ENCODE peak calls at places on chromosome 9, in seven cellular contexts. One of them, this sample, is unnamed.

GRCh38 chr9:81314525-81314924 is 374.8 kb downstream of the TLE1 start:
- DNase-seq in A673: no peak
- DNase-seq in stimulated activated CD4-positive, alpha-beta T cell treated with anti-CD3 and anti-CD28 coated beads, Interleukin-1b, Interleukin-23, amount 100 ng/mL, for 24 hours: no peak
- DNase-seq in neural crest cell: no peak
- DNase-seq in naive thymus-derived CD4-positive, alpha-beta T cell: no peak
- DNase-seq in activated CD4-positive, alpha-beta memory T cell treated with anti-CD3 and anti-CD28 coated beads for 36 hours: no peak
- DNase-seq in T-cell: no peak
- DNase-seq in this sample: no peak

GRCh38 chr9:2019723-2020122 is 4.6 kb downstream of the SMARCA2 start:
- DNase-seq in A673: no peak
- DNase-seq in stimulated activated CD4-positive, alpha-beta T cell treated with anti-CD3 and anti-CD28 coated beads, Interleukin-1b, Interleukin-23, amount 100 ng/mL, for 24 hours: no peak
- DNase-seq in neural crest cell: no peak
- DNase-seq in naive thymus-derived CD4-positive, alpha-beta T cell: no peak
- DNase-seq in activated CD4-positive, alpha-beta memory T cell treated with anti-CD3 and anti-CD28 coated beads for 36 hours: no peak
- DNase-seq in T-cell: no peak
- DNase-seq in this sample: no peak

GRCh38 chr9:123434619-123435240 is 78.7 kb downstream of the CRB2 start:
- DNase-seq in A673: no peak
- DNase-seq in stimulated activated CD4-positive, alpha-beta T cell treated with anti-CD3 and anti-CD28 coated beads, Interleukin-1b, Interleukin-23, amount 100 ng/mL, for 24 hours: no peak
- DNase-seq in neural crest cell: no peak
- DNase-seq in naive thymus-derived CD4-positive, alpha-beta T cell: no peak
- DNase-seq in activated CD4-positive, alpha-beta memory T cell treated with anti-CD3 and anti-CD28 coated beads for 36 hours: no peak
- DNase-seq in T-cell: no peak
- DNase-seq in this sample: no peak

GRCh38 chr9:81825831-81826540 is 102.2 kb upstream of the SPATA31D4 start:
- DNase-seq in A673: peak
- DNase-seq in stimulated activated CD4-positive, alpha-beta T cell treated with anti-CD3 and anti-CD28 coated beads, Interleukin-1b, Interleukin-23, amount 100 ng/mL, for 24 hours: no peak
- DNase-seq in neural crest cell: no peak
- DNase-seq in naive thymus-derived CD4-positive, alpha-beta T cell: no peak
- DNase-seq in activated CD4-positive, alpha-beta memory T cell treated with anti-CD3 and anti-CD28 coated beads for 36 hours: no peak
- DNase-seq in T-cell: no peak
- DNase-seq in this sample: no peak

GRCh38 chr9:94952553-94953373 is 226.3 kb downstream of the AOPEP start:
- DNase-seq in A673: no peak
- DNase-seq in stimulated activated CD4-positive, alpha-beta T cell treated with anti-CD3 and anti-CD28 coated beads, Interleukin-1b, Interleukin-23, amount 100 ng/mL, for 24 hours: no peak
- DNase-seq in neural crest cell: no peak
- DNase-seq in naive thymus-derived CD4-positive, alpha-beta T cell: peak
- DNase-seq in activated CD4-positive, alpha-beta memory T cell treated with anti-CD3 and anti-CD28 coated beads for 36 hours: peak
- DNase-seq in T-cell: no peak
- DNase-seq in this sample: no peak

GRCh38 chr9:16705121-16705604 is 165.3 kb downstream of the BNC2 start:
- DNase-seq in A673: peak
- DNase-seq in stimulated activated CD4-positive, alpha-beta T cell treated with anti-CD3 and anti-CD28 coated beads, Interleukin-1b, Interleukin-23, amount 100 ng/mL, for 24 hours: no peak
- DNase-seq in neural crest cell: peak
- DNase-seq in naive thymus-derived CD4-positive, alpha-beta T cell: no peak
- DNase-seq in activated CD4-positive, alpha-beta memory T cell treated with anti-CD3 and anti-CD28 coated beads for 36 hours: no peak
- DNase-seq in T-cell: no peak
- DNase-seq in this sample: no peak

GRCh38 chr9:136960938-136961275 is 8.8 kb downstream of the LCN12 start:
- DNase-seq in A673: no peak
- DNase-seq in stimulated activated CD4-positive, alpha-beta T cell treated with anti-CD3 and anti-CD28 coated beads, Interleukin-1b, Interleukin-23, amount 100 ng/mL, for 24 hours: no peak
- DNase-seq in neural crest cell: no peak
- DNase-seq in naive thymus-derived CD4-positive, alpha-beta T cell: no peak
- DNase-seq in activated CD4-positive, alpha-beta memory T cell treated with anti-CD3 and anti-CD28 coated beads for 36 hours: no peak
- DNase-seq in T-cell: no peak
- DNase-seq in this sample: no peak

GRCh38 chr9:77879344-77880089 is 152.1 kb downstream of the GNAQ start:
- DNase-seq in A673: no peak
- DNase-seq in stimulated activated CD4-positive, alpha-beta T cell treated with anti-CD3 and anti-CD28 coated beads, Interleukin-1b, Interleukin-23, amount 100 ng/mL, for 24 hours: no peak
- DNase-seq in neural crest cell: no peak
- DNase-seq in naive thymus-derived CD4-positive, alpha-beta T cell: no peak
- DNase-seq in activated CD4-positive, alpha-beta memory T cell treated with anti-CD3 and anti-CD28 coated beads for 36 hours: no peak
- DNase-seq in T-cell: no peak
- DNase-seq in this sample: no peak

GRCh38 chr9:2255128-2255527 is 240.0 kb downstream of the SMARCA2 start:
- DNase-seq in A673: no peak
- DNase-seq in stimulated activated CD4-positive, alpha-beta T cell treated with anti-CD3 and anti-CD28 coated beads, Interleukin-1b, Interleukin-23, amount 100 ng/mL, for 24 hours: no peak
- DNase-seq in neural crest cell: no peak
- DNase-seq in naive thymus-derived CD4-positive, alpha-beta T cell: no peak
- DNase-seq in activated CD4-positive, alpha-beta memory T cell treated with anti-CD3 and anti-CD28 coated beads for 36 hours: no peak
- DNase-seq in T-cell: no peak
- DNase-seq in this sample: no peak

GRCh38 chr9:31394040-31394473 is 990.4 kb upstream of the ACO1 start:
- DNase-seq in A673: peak
- DNase-seq in stimulated activated CD4-positive, alpha-beta T cell treated with anti-CD3 and anti-CD28 coated beads, Interleukin-1b, Interleukin-23, amount 100 ng/mL, for 24 hours: no peak
- DNase-seq in neural crest cell: no peak
- DNase-seq in naive thymus-derived CD4-positive, alpha-beta T cell: no peak
- DNase-seq in activated CD4-positive, alpha-beta memory T cell treated with anti-CD3 and anti-CD28 coated beads for 36 hours: no peak
- DNase-seq in T-cell: no peak
- DNase-seq in this sample: no peak

GRCh38 chr9:108443741-108444140 is 412.0 kb downstream of the ACTL7B start:
- DNase-seq in A673: no peak
- DNase-seq in stimulated activated CD4-positive, alpha-beta T cell treated with anti-CD3 and anti-CD28 coated beads, Interleukin-1b, Interleukin-23, amount 100 ng/mL, for 24 hours: no peak
- DNase-seq in neural crest cell: no peak
- DNase-seq in naive thymus-derived CD4-positive, alpha-beta T cell: no peak
- DNase-seq in activated CD4-positive, alpha-beta memory T cell treated with anti-CD3 and anti-CD28 coated beads for 36 hours: no peak
- DNase-seq in T-cell: no peak
- DNase-seq in this sample: no peak

GRCh38 chr9:82764270-82764669 is 298.7 kb downstream of the RASEF start:
- DNase-seq in A673: no peak
- DNase-seq in stimulated activated CD4-positive, alpha-beta T cell treated with anti-CD3 and anti-CD28 coated beads, Interleukin-1b, Interleukin-23, amount 100 ng/mL, for 24 hours: no peak
- DNase-seq in neural crest cell: no peak
- DNase-seq in naive thymus-derived CD4-positive, alpha-beta T cell: no peak
- DNase-seq in activated CD4-positive, alpha-beta memory T cell treated with anti-CD3 and anti-CD28 coated beads for 36 hours: no peak
- DNase-seq in T-cell: no peak
- DNase-seq in this sample: no peak

GRCh38 chr9:38244971-38245370 is 147.5 kb upstream of the ALDH1B1 start:
- DNase-seq in A673: no peak
- DNase-seq in stimulated activated CD4-positive, alpha-beta T cell treated with anti-CD3 and anti-CD28 coated beads, Interleukin-1b, Interleukin-23, amount 100 ng/mL, for 24 hours: no peak
- DNase-seq in neural crest cell: no peak
- DNase-seq in naive thymus-derived CD4-positive, alpha-beta T cell: no peak
- DNase-seq in activated CD4-positive, alpha-beta memory T cell treated with anti-CD3 and anti-CD28 coated beads for 36 hours: no peak
- DNase-seq in T-cell: no peak
- DNase-seq in this sample: no peak

GRCh38 chr9:125089331-125089730 is 54.0 kb downstream of the SCAI start:
- DNase-seq in A673: no peak
- DNase-seq in stimulated activated CD4-positive, alpha-beta T cell treated with anti-CD3 and anti-CD28 coated beads, Interleukin-1b, Interleukin-23, amount 100 ng/mL, for 24 hours: no peak
- DNase-seq in neural crest cell: no peak
- DNase-seq in naive thymus-derived CD4-positive, alpha-beta T cell: no peak
- DNase-seq in activated CD4-positive, alpha-beta memory T cell treated with anti-CD3 and anti-CD28 coated beads for 36 hours: no peak
- DNase-seq in T-cell: no peak
- DNase-seq in this sample: no peak

GRCh38 chr9:94922098-94922607 is 195.7 kb downstream of the AOPEP start:
- DNase-seq in A673: peak
- DNase-seq in stimulated activated CD4-positive, alpha-beta T cell treated with anti-CD3 and anti-CD28 coated beads, Interleukin-1b, Interleukin-23, amount 100 ng/mL, for 24 hours: no peak
- DNase-seq in neural crest cell: no peak
- DNase-seq in naive thymus-derived CD4-positive, alpha-beta T cell: no peak
- DNase-seq in activated CD4-positive, alpha-beta memory T cell treated with anti-CD3 and anti-CD28 coated beads for 36 hours: no peak
- DNase-seq in T-cell: no peak
- DNase-seq in this sample: peak

GRCh38 chr9:137459147-137459600 is at the start of gene NSMF:
- DNase-seq in A673: peak
- DNase-seq in stimulated activated CD4-positive, alpha-beta T cell treated with anti-CD3 and anti-CD28 coated beads, Interleukin-1b, Interleukin-23, amount 100 ng/mL, for 24 hours: peak
- DNase-seq in neural crest cell: peak
- DNase-seq in naive thymus-derived CD4-positive, alpha-beta T cell: peak
- DNase-seq in activated CD4-positive, alpha-beta memory T cell treated with anti-CD3 and anti-CD28 coated beads for 36 hours: peak
- DNase-seq in T-cell: peak
- DNase-seq in this sample: peak

GRCh38 chr9:73216016-73216415 is 64.4 kb downstream of the ANXA1 start:
- DNase-seq in A673: peak
- DNase-seq in stimulated activated CD4-positive, alpha-beta T cell treated with anti-CD3 and anti-CD28 coated beads, Interleukin-1b, Interleukin-23, amount 100 ng/mL, for 24 hours: no peak
- DNase-seq in neural crest cell: no peak
- DNase-seq in naive thymus-derived CD4-positive, alpha-beta T cell: no peak
- DNase-seq in activated CD4-positive, alpha-beta memory T cell treated with anti-CD3 and anti-CD28 coated beads for 36 hours: no peak
- DNase-seq in T-cell: no peak
- DNase-seq in this sample: no peak

GRCh38 chr9:35042081-35042604 is 30.3 kb downstream of the VCP start:
- DNase-seq in A673: no peak
- DNase-seq in stimulated activated CD4-positive, alpha-beta T cell treated with anti-CD3 and anti-CD28 coated beads, Interleukin-1b, Interleukin-23, amount 100 ng/mL, for 24 hours: no peak
- DNase-seq in neural crest cell: no peak
- DNase-seq in naive thymus-derived CD4-positive, alpha-beta T cell: no peak
- DNase-seq in activated CD4-positive, alpha-beta memory T cell treated with anti-CD3 and anti-CD28 coated beads for 36 hours: no peak
- DNase-seq in T-cell: no peak
- DNase-seq in this sample: no peak

GRCh38 chr9:86754581-86754980 is 192.7 kb downstream of the GAS1 start:
- DNase-seq in A673: no peak
- DNase-seq in stimulated activated CD4-positive, alpha-beta T cell treated with anti-CD3 and anti-CD28 coated beads, Interleukin-1b, Interleukin-23, amount 100 ng/mL, for 24 hours: no peak
- DNase-seq in neural crest cell: no peak
- DNase-seq in naive thymus-derived CD4-positive, alpha-beta T cell: no peak
- DNase-seq in activated CD4-positive, alpha-beta memory T cell treated with anti-CD3 and anti-CD28 coated beads for 36 hours: no peak
- DNase-seq in T-cell: no peak
- DNase-seq in this sample: no peak

GRCh38 chr9:114394523-114395193 is 6.9 kb upstream of the AKNA start:
- DNase-seq in A673: no peak
- DNase-seq in stimulated activated CD4-positive, alpha-beta T cell treated with anti-CD3 and anti-CD28 coated beads, Interleukin-1b, Interleukin-23, amount 100 ng/mL, for 24 hours: no peak
- DNase-seq in neural crest cell: no peak
- DNase-seq in naive thymus-derived CD4-positive, alpha-beta T cell: no peak
- DNase-seq in activated CD4-positive, alpha-beta memory T cell treated with anti-CD3 and anti-CD28 coated beads for 36 hours: no peak
- DNase-seq in T-cell: no peak
- DNase-seq in this sample: no peak

GRCh38 chr9:88837731-88838130 is 153.5 kb upstream of the S1PR3 start:
- DNase-seq in A673: no peak
- DNase-seq in stimulated activated CD4-positive, alpha-beta T cell treated with anti-CD3 and anti-CD28 coated beads, Interleukin-1b, Interleukin-23, amount 100 ng/mL, for 24 hours: no peak
- DNase-seq in neural crest cell: no peak
- DNase-seq in naive thymus-derived CD4-positive, alpha-beta T cell: no peak
- DNase-seq in activated CD4-positive, alpha-beta memory T cell treated with anti-CD3 and anti-CD28 coated beads for 36 hours: no peak
- DNase-seq in T-cell: no peak
- DNase-seq in this sample: no peak

GRCh38 chr9:96874947-96875459 is 20.7 kb upstream of the ZNF782 start:
- DNase-seq in A673: peak
- DNase-seq in stimulated activated CD4-positive, alpha-beta T cell treated with anti-CD3 and anti-CD28 coated beads, Interleukin-1b, Interleukin-23, amount 100 ng/mL, for 24 hours: no peak
- DNase-seq in neural crest cell: no peak
- DNase-seq in naive thymus-derived CD4-positive, alpha-beta T cell: peak
- DNase-seq in activated CD4-positive, alpha-beta memory T cell treated with anti-CD3 and anti-CD28 coated beads for 36 hours: peak
- DNase-seq in T-cell: peak
- DNase-seq in this sample: no peak

GRCh38 chr9:5326893-5327548 is 12.7 kb downstream of the RLN1 start:
- DNase-seq in A673: no peak
- DNase-seq in stimulated activated CD4-positive, alpha-beta T cell treated with anti-CD3 and anti-CD28 coated beads, Interleukin-1b, Interleukin-23, amount 100 ng/mL, for 24 hours: no peak
- DNase-seq in neural crest cell: peak
- DNase-seq in naive thymus-derived CD4-positive, alpha-beta T cell: peak
- DNase-seq in activated CD4-positive, alpha-beta memory T cell treated with anti-CD3 and anti-CD28 coated beads for 36 hours: peak
- DNase-seq in T-cell: peak
- DNase-seq in this sample: no peak

GRCh38 chr9:27261517-27262211 is 35.3 kb downstream of the EQTN start:
- DNase-seq in A673: no peak
- DNase-seq in stimulated activated CD4-positive, alpha-beta T cell treated with anti-CD3 and anti-CD28 coated beads, Interleukin-1b, Interleukin-23, amount 100 ng/mL, for 24 hours: no peak
- DNase-seq in neural crest cell: no peak
- DNase-seq in naive thymus-derived CD4-positive, alpha-beta T cell: no peak
- DNase-seq in activated CD4-positive, alpha-beta memory T cell treated with anti-CD3 and anti-CD28 coated beads for 36 hours: no peak
- DNase-seq in T-cell: no peak
- DNase-seq in this sample: no peak

GRCh38 chr9:74666625-74667316 is 169.6 kb downstream of the RORB start:
- DNase-seq in A673: no peak
- DNase-seq in stimulated activated CD4-positive, alpha-beta T cell treated with anti-CD3 and anti-CD28 coated beads, Interleukin-1b, Interleukin-23, amount 100 ng/mL, for 24 hours: no peak
- DNase-seq in neural crest cell: no peak
- DNase-seq in naive thymus-derived CD4-positive, alpha-beta T cell: no peak
- DNase-seq in activated CD4-positive, alpha-beta memory T cell treated with anti-CD3 and anti-CD28 coated beads for 36 hours: no peak
- DNase-seq in T-cell: no peak
- DNase-seq in this sample: no peak

GRCh38 chr9:4382722-4383317 is 83.0 kb upstream of the GLIS3 start:
- DNase-seq in A673: peak
- DNase-seq in stimulated activated CD4-positive, alpha-beta T cell treated with anti-CD3 and anti-CD28 coated beads, Interleukin-1b, Interleukin-23, amount 100 ng/mL, for 24 hours: no peak
- DNase-seq in neural crest cell: peak
- DNase-seq in naive thymus-derived CD4-positive, alpha-beta T cell: peak
- DNase-seq in activated CD4-positive, alpha-beta memory T cell treated with anti-CD3 and anti-CD28 coated beads for 36 hours: no peak
- DNase-seq in T-cell: no peak
- DNase-seq in this sample: no peak

GRCh38 chr9:137181680-137182079 is 6.7 kb downstream of the ANAPC2 start:
- DNase-seq in A673: no peak
- DNase-seq in stimulated activated CD4-positive, alpha-beta T cell treated with anti-CD3 and anti-CD28 coated beads, Interleukin-1b, Interleukin-23, amount 100 ng/mL, for 24 hours: no peak
- DNase-seq in neural crest cell: no peak
- DNase-seq in naive thymus-derived CD4-positive, alpha-beta T cell: no peak
- DNase-seq in activated CD4-positive, alpha-beta memory T cell treated with anti-CD3 and anti-CD28 coated beads for 36 hours: no peak
- DNase-seq in T-cell: no peak
- DNase-seq in this sample: no peak

GRCh38 chr9:111952559-111952958 is 55.9 kb downstream of the UGCG start:
- DNase-seq in A673: no peak
- DNase-seq in stimulated activated CD4-positive, alpha-beta T cell treated with anti-CD3 and anti-CD28 coated beads, Interleukin-1b, Interleukin-23, amount 100 ng/mL, for 24 hours: no peak
- DNase-seq in neural crest cell: no peak
- DNase-seq in naive thymus-derived CD4-positive, alpha-beta T cell: no peak
- DNase-seq in activated CD4-positive, alpha-beta memory T cell treated with anti-CD3 and anti-CD28 coated beads for 36 hours: no peak
- DNase-seq in T-cell: no peak
- DNase-seq in this sample: no peak

GRCh38 chr9:135355466-135356420 is 123.8 kb upstream of the PPP1R26 start:
- DNase-seq in A673: no peak
- DNase-seq in stimulated activated CD4-positive, alpha-beta T cell treated with anti-CD3 and anti-CD28 coated beads, Interleukin-1b, Interleukin-23, amount 100 ng/mL, for 24 hours: no peak
- DNase-seq in neural crest cell: no peak
- DNase-seq in naive thymus-derived CD4-positive, alpha-beta T cell: no peak
- DNase-seq in activated CD4-positive, alpha-beta memory T cell treated with anti-CD3 and anti-CD28 coated beads for 36 hours: no peak
- DNase-seq in T-cell: no peak
- DNase-seq in this sample: peak

GRCh38 chr9:16899611-16900010 is 29.1 kb upstream of the BNC2 start:
- DNase-seq in A673: no peak
- DNase-seq in stimulated activated CD4-positive, alpha-beta T cell treated with anti-CD3 and anti-CD28 coated beads, Interleukin-1b, Interleukin-23, amount 100 ng/mL, for 24 hours: no peak
- DNase-seq in neural crest cell: no peak
- DNase-seq in naive thymus-derived CD4-positive, alpha-beta T cell: no peak
- DNase-seq in activated CD4-positive, alpha-beta memory T cell treated with anti-CD3 and anti-CD28 coated beads for 36 hours: no peak
- DNase-seq in T-cell: no peak
- DNase-seq in this sample: no peak

GRCh38 chr9:124447297-124447661 is 3.0 kb upstream of the ADGRD2 start:
- DNase-seq in A673: no peak
- DNase-seq in stimulated activated CD4-positive, alpha-beta T cell treated with anti-CD3 and anti-CD28 coated beads, Interleukin-1b, Interleukin-23, amount 100 ng/mL, for 24 hours: no peak
- DNase-seq in neural crest cell: no peak
- DNase-seq in naive thymus-derived CD4-positive, alpha-beta T cell: no peak
- DNase-seq in activated CD4-positive, alpha-beta memory T cell treated with anti-CD3 and anti-CD28 coated beads for 36 hours: no peak
- DNase-seq in T-cell: no peak
- DNase-seq in this sample: no peak

GRCh38 chr9:94096819-94097577 is 12.7 kb downstream of the PTPDC1 start:
- DNase-seq in A673: no peak
- DNase-seq in stimulated activated CD4-positive, alpha-beta T cell treated with anti-CD3 and anti-CD28 coated beads, Interleukin-1b, Interleukin-23, amount 100 ng/mL, for 24 hours: no peak
- DNase-seq in neural crest cell: no peak
- DNase-seq in naive thymus-derived CD4-positive, alpha-beta T cell: no peak
- DNase-seq in activated CD4-positive, alpha-beta memory T cell treated with anti-CD3 and anti-CD28 coated beads for 36 hours: peak
- DNase-seq in T-cell: no peak
- DNase-seq in this sample: no peak

GRCh38 chr9:110835404-110835803 is 166.8 kb downstream of the MUSK start:
- DNase-seq in A673: peak
- DNase-seq in stimulated activated CD4-positive, alpha-beta T cell treated with anti-CD3 and anti-CD28 coated beads, Interleukin-1b, Interleukin-23, amount 100 ng/mL, for 24 hours: no peak
- DNase-seq in neural crest cell: no peak
- DNase-seq in naive thymus-derived CD4-positive, alpha-beta T cell: no peak
- DNase-seq in activated CD4-positive, alpha-beta memory T cell treated with anti-CD3 and anti-CD28 coated beads for 36 hours: no peak
- DNase-seq in T-cell: no peak
- DNase-seq in this sample: no peak

GRCh38 chr9:124769451-124770358 is 1.4 kb downstream of the NR6A1 start:
- DNase-seq in A673: peak
- DNase-seq in stimulated activated CD4-positive, alpha-beta T cell treated with anti-CD3 and anti-CD28 coated beads, Interleukin-1b, Interleukin-23, amount 100 ng/mL, for 24 hours: no peak
- DNase-seq in neural crest cell: peak
- DNase-seq in naive thymus-derived CD4-positive, alpha-beta T cell: no peak
- DNase-seq in activated CD4-positive, alpha-beta memory T cell treated with anti-CD3 and anti-CD28 coated beads for 36 hours: peak
- DNase-seq in T-cell: no peak
- DNase-seq in this sample: no peak

This sample was measured in cerebellar nuclear complex.